ENCODE peak calls at places on chromosomes 2 and 18, in five cellular contexts. G is CD4-positive, alpha-beta T cell; D is RWPE2; K is H54; A is LoVo. B is an unnamed sample.

GRCh38 chr2:177693658-177694334 is 301.2 kb downstream of the AGPS start:
- DNase-seq in G (no peak), D (no peak), K (no peak), A (no peak), B (no peak)

GRCh38 chr2:202084265-202084664 is 11.2 kb downstream of the KIAA2012 start:
- DNase-seq in G (no peak), D (no peak), K (no peak), A (no peak), B (no peak)

GRCh38 chr18:49647496-49648168 is 85.8 kb downstream of the LIPG start:
- DNase-seq in G (no peak), D (no peak), K (no peak), A (no peak), B (no peak)

GRCh38 chr2:162258686-162259085 is 15.4 kb upstream of the FAP start:
- DNase-seq in G (no peak), D (no peak), K (no peak), A (no peak), B (no peak)

GRCh38 chr2:152729844-152730243 is 11.4 kb downstream of the ARL6IP6 start:
- DNase-seq in G (no peak), D (no peak), K (no peak), A (no peak), B (peak)

GRCh38 chr2:125642032-125642431 is 1013.9 kb upstream of the GYPC start:
- DNase-seq in G (no peak), D (no peak), K (no peak), A (no peak), B (no peak)

GRCh38 chr2:27020337-27020948 is 12.3 kb upstream of the TMEM214 start:
- DNase-seq in G (no peak), D (no peak), K (no peak), A (peak), B (peak)

GRCh38 chr2:224584768-224585204 is 377 bp downstream of the CUL3 start:
- DNase-seq in G (peak), D (no peak), K (peak), A (peak), B (peak)

GRCh38 chr2:236939751-236940229 is 145.9 kb upstream of the COPS8 start:
- DNase-seq in G (no peak), D (no peak), K (no peak), A (no peak), B (no peak)

GRCh38 chr2:212387146-212387545 is 151.5 kb downstream of the ERBB4 start:
- DNase-seq in G (no peak), D (no peak), K (no peak), A (no peak), B (no peak)

GRCh38 chr2:226031078-226031937 is 631.8 kb downstream of the NYAP2 start:
- DNase-seq in G (no peak), D (peak), K (peak), A (peak), B (peak)

GRCh38 chr2:48510329-48510728 is 19.6 kb upstream of the STON1 start:
- DNase-seq in G (no peak), D (no peak), K (no peak), A (no peak), B (no peak)

GRCh38 chr2:125313806-125314205 is 1288.7 kb downstream of the CNTNAP5 start:
- DNase-seq in G (no peak), D (no peak), K (no peak), A (no peak), B (no peak)

GRCh38 chr18:56575819-56576663 is 62.4 kb downstream of the TXNL1 start:
- DNase-seq in G (no peak), D (no peak), K (peak), A (peak), B (peak)

GRCh38 chr2:152403395-152403794 is 68.4 kb downstream of the FMNL2 start:
- DNase-seq in G (no peak), D (no peak), K (no peak), A (no peak), B (no peak)

GRCh38 chr18:22545091-22545795 is 127.5 kb upstream of the CTAGE1 start:
- DNase-seq in G (no peak), D (no peak), K (no peak), A (no peak), B (no peak)

GRCh38 chr18:395481-396250 is 104.8 kb downstream of the COLEC12 start:
- DNase-seq in G (no peak), D (no peak), K (no peak), A (no peak), B (no peak)

GRCh38 chr2:230323385-230324106 is 3.4 kb upstream of the SP140L start:
- DNase-seq in G (no peak), D (no peak), K (no peak), A (no peak), B (no peak)

B was measured in small intestine.